ENCODE peak calls at places on chromosomes 7 and 10, in ten cellular contexts. G, S, K, C, A, I, Y, Q, E and V are unnamed samples.

GRCh38 chr7:35617076-35617475 is 77.9 kb downstream of the HERPUD2 start:
- DNase-seq in I (no peak), S (no peak), Q (no peak), Y (no peak), C (no peak), G (no peak), E (no peak), K (peak), A (no peak), V (peak)

GRCh38 chr10:77080361-77081027 is 557.1 kb downstream of the KCNMA1 start:
- DNase-seq in A (no peak), K (no peak), G (no peak), S (no peak), Q (no peak), C (no peak), I (no peak), E (no peak), Y (no peak), V (no peak)

GRCh38 chr10:129388435-129388834 is 78.6 kb upstream of the MGMT start:
- DNase-seq in E (no peak), C (no peak), S (no peak), I (no peak), G (no peak), A (no peak), K (no peak), Q (no peak), Y (no peak), V (no peak)

GRCh38 chr10:121577568-121577967 is 20.7 kb downstream of the FGFR2 start:
- DNase-seq in Q (no peak), Y (no peak), K (no peak), G (no peak), C (no peak), E (no peak), A (no peak), I (no peak), S (no peak), V (peak)

GRCh38 chr10:130924138-130924819 is 387.2 kb downstream of the TCERG1L start:
- DNase-seq in Q (no peak), S (no peak), Y (no peak), E (no peak), C (no peak), I (no peak), G (no peak), A (no peak), K (peak), V (peak)

GRCh38 chr7:25906003-25906402 is 246.0 kb upstream of the NFE2L3 start:
- DNase-seq in I (no peak), G (no peak), E (no peak), A (no peak), Q (no peak), Y (no peak), C (no peak), K (no peak), S (no peak), V (no peak)

GRCh38 chr7:21028186-21028989 is 241.7 kb upstream of the SP8 start:
- DNase-seq in K (no peak), I (no peak), S (no peak), C (no peak), Y (no peak), G (no peak), Q (no peak), E (no peak), A (no peak), V (peak)

GRCh38 chr10:46520381-46520780 is 36.1 kb downstream of the GPRIN2 start:
- DNase-seq in Q (no peak), I (no peak), K (no peak), G (no peak), Y (no peak), C (peak), E (peak), A (peak), S (no peak), V (no peak)

GRCh38 chr7:132049462-132050304 is 493.3 kb upstream of the PODXL start:
- DNase-seq in K (peak), A (no peak), G (no peak), E (peak), C (peak), Q (no peak), S (no peak), I (peak), Y (no peak), V (peak)

GRCh38 chr10:57917019-57917418 is 350.7 kb downstream of the IPMK start:
- DNase-seq in Q (peak), G (no peak), A (no peak), Y (no peak), I (peak), K (no peak), C (no peak), S (no peak), E (no peak), V (no peak)

GRCh38 chr7:50268223-50268622 is 36.3 kb upstream of the IKZF1 start:
- DNase-seq in S (no peak), Y (no peak), I (no peak), Q (no peak), A (no peak), K (no peak), G (no peak), E (no peak), C (no peak), V (no peak)

GRCh38 chr7:155230169-155230593 is 67.5 kb upstream of the INSIG1 start:
- DNase-seq in Y (peak), Q (peak), G (peak), S (no peak), E (no peak), I (no peak), C (no peak), K (no peak), A (no peak), V (peak)

GRCh38 chr7:50312176-50312575 is 7.7 kb downstream of the IKZF1 start:
- DNase-seq in C (no peak), Q (no peak), Y (no peak), A (no peak), G (no peak), K (no peak), E (peak), I (no peak), S (no peak), V (no peak)

GRCh38 chr7:123769371-123769770 is 20.6 kb upstream of the WASL start:
- DNase-seq in Q (no peak), G (no peak), I (no peak), S (no peak), A (no peak), K (no peak), E (no peak), C (no peak), Y (no peak), V (no peak)

GRCh38 chr10:51063659-51064535 is 10.4 kb upstream of the PRKG1 start:
- DNase-seq in C (no peak), Y (no peak), K (peak), Q (no peak), G (peak), S (no peak), I (no peak), A (no peak), E (no peak), V (peak)

GRCh38 chr10:13346280-13346819 is 1.7 kb downstream of the SEPHS1 start:
- DNase-seq in Q (peak), C (no peak), K (no peak), E (no peak), S (no peak), A (no peak), G (peak), Y (peak), I (no peak), V (peak)

GRCh38 chr7:90772410-90772809 is 176.3 kb downstream of the CDK14 start:
- DNase-seq in E (no peak), Y (no peak), A (no peak), C (no peak), K (no peak), I (no peak), S (no peak), G (no peak), Q (no peak), V (no peak)

GRCh38 chr10:29616542-29616941 is 18.2 kb downstream of the SVIL start:
- DNase-seq in S (no peak), G (no peak), Q (no peak), I (no peak), K (no peak), E (no peak), C (no peak), A (no peak), Y (no peak), V (no peak)

GRCh38 chr10:58784361-58784760 is 271.7 kb downstream of the BICC1 start:
- DNase-seq in Y (no peak), S (no peak), I (no peak), K (no peak), E (no peak), A (no peak), Q (no peak), G (no peak), C (no peak), V (no peak)

GRCh38 chr10:34178196-34178595 is 636.9 kb downstream of the PARD3 start:
- DNase-seq in Y (no peak), I (no peak), C (no peak), G (no peak), Q (no peak), K (no peak), A (no peak), E (no peak), S (no peak), V (no peak)